ENCODE peak calls at places on chromosomes 6 and 20, in five cellular contexts. Z is tibial artery, P is DND-41, X is A549, V is GM23338. G is an unnamed sample.

GRCh38 chr20:57761413-57761734 is 51.6 kb upstream of the PMEPA1 start:
- DNase-seq in Z (no peak), P (no peak), X (no peak), V (no peak), G (no peak)

GRCh38 chr6:36671687-36672375 is 6.7 kb upstream of the CDKN1A start:
- DNase-seq in Z (no peak), P (no peak), X (no peak), V (no peak), G (no peak)

GRCh38 chr6:104322849-104323248 is 536.9 kb downstream of the HACE1 start:
- DNase-seq in Z (no peak), P (no peak), X (no peak), V (no peak), G (no peak)

GRCh38 chr20:40176442-40176841 is 512.6 kb downstream of the MAFB start:
- DNase-seq in Z (no peak), P (no peak), X (no peak), V (no peak), G (no peak)

GRCh38 chr20:54343073-54343472 is 132.3 kb upstream of the DOK5 start:
- DNase-seq in Z (no peak), P (no peak), X (no peak), V (no peak), G (no peak)

GRCh38 chr6:5361371-5361770 is 100.1 kb downstream of the FARS2 start:
- DNase-seq in Z (no peak), P (no peak), X (no peak), V (no peak), G (no peak)

GRCh38 chr6:147958683-147959082 is 384.0 kb upstream of the SASH1 start:
- DNase-seq in Z (no peak), P (no peak), X (no peak), V (no peak), G (no peak)

GRCh38 chr6:16974387-16974673 is 127.5 kb upstream of the STMND1 start:
- DNase-seq in Z (no peak), P (no peak), X (no peak), V (no peak), G (no peak)

GRCh38 chr20:51678041-51678697 is 90.0 kb downstream of the ATP9A start:
- DNase-seq in Z (no peak), P (no peak), X (no peak), V (peak; percentile 37), G (no peak)

GRCh38 chr6:93900142-93900541 is 480.8 kb upstream of the EPHA7 start:
- DNase-seq in Z (no peak), P (no peak), X (no peak), V (no peak), G (no peak)

GRCh38 chr20:51481311-51481997 is 61.1 kb downstream of the NFATC2 start:
- DNase-seq in Z (peak; percentile 49), P (no peak), X (no peak), V (no peak), G (peak; percentile 27)

GRCh38 chr6:31480574-31480973 is 17.4 kb upstream of the MICB start:
- DNase-seq in Z (no peak), P (no peak), X (no peak), V (no peak), G (no peak)
- TF ChIP-seq CTCF in Z (no peak), P (no peak), X (no peak), V (no peak), G (no peak)

DNA sequence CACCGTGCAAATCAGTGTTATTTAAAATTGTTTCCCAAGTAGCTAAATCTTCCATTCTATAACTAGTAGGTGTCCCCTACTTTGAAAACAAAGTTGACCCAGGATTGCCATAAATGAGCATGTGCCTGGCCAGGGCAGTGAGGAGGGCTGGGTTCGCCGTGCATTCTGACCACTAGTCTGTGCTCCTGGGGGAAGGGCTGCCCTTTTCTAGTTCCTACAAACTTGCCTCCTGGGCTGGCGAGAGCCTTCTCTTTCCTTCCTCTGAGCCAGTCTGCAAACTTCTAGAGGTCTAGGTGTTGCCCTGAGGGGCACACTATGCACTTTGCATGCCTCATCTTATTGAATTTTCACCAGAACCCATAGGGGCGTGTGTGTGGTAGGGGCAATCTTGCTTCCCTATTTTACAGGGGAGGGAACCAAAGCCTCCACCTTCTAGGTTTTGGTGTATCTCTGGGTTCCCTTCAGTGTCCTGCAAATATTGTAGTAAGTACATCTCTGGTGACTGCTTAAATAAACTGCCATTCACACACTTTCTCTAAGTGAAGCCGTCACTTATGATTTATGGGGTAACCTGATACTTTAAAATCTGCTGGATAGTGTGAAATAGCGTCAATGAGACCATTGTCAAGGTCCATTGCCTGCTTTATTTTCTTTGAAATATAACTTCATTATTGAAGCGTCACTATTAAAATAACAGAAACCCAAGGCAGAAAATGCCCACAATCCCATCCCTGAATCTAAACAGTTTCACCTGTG is 42.2 kb downstream of the CDH26 start:
- DNase-seq in Z (no peak), P (no peak), X (no peak), V (peak; percentile 15), G (no peak)
- H3K4me3 ChIP-seq in Z (no peak overlapping the region), P (no peak overlapping the region), X (no peak overlapping the region), V (no peak overlapping the region), G (no peak overlapping the region)

GRCh38 chr20:33210371-33210770 is 6.8 kb upstream of the BPIFA3 start:
- DNase-seq in Z (no peak), P (no peak), X (no peak), V (no peak), G (no peak)

GRCh38 chr20:33209789-33210188 is 7.4 kb upstream of the BPIFA3 start:
- DNase-seq in Z (peak; percentile 61), P (peak; percentile 68), X (peak; percentile 43), V (peak; percentile 93), G (no peak)

GRCh38 chr20:33217052-33217451 is at the start of gene BPIFA3:
- DNase-seq in Z (peak; percentile 25), P (no peak), X (no peak), V (no peak), G (no peak)

GRCh38 chr20:33211817-33212424 is 5.2 kb upstream of the BPIFA3 start:
- DNase-seq in Z (peak; percentile 39), P (peak; percentile 48), X (peak; percentile 84), V (peak; percentile 93), G (no peak)
- TF ChIP-seq CTCF in Z (no peak), P (peak; percentile 65), X (peak; percentile 55), V (peak; percentile 69), G (peak; percentile 65)

GRCh38 chr20:23032679-23033078 is 2.4 kb upstream of the SSTR4 start:
- DNase-seq in Z (no peak), P (peak; percentile 60), X (no peak), V (no peak), G (no peak)
- H3K4me3 ChIP-seq in Z (no peak overlapping the region), P (no peak overlapping the region), X (no peak overlapping the region), V (no peak overlapping the region), G (no peak overlapping the region)

DNA sequence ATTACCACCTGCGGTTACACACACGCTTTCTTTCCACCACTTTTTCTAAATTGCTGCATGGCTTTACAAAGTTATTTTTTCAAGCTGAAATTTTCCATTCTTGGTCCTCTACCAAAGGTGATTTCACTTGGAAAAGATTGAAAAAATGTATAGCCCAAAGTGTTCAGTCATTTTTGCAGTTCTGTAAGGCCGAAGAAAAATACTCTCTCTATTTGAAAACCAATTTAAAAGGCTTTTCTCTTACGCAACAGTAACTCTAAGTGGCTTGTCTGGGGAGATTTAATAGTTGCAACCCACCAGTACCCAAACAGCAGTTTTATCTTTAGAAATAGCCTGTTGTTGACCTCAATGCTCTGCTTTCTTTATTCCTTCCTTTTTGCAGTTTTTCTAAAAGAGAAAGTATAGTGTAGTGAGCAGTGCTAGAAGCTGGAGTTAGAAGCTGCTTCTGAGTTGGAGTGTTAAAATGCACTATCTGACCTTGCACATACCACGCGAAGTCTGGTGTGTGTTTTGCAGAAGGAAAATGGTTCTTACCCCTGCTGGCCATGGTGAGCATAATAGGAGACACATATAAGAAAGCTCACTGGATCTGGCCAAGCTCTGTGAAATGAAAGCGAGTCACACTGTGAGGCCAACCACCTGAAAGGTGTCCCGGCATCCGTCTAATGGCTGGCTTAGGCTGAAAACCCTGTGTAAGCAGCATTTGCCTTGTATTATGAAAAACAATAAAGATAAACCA is 271.6 kb upstream of the PRND start:
- DNase-seq in Z (no peak), P (no peak), X (peak; percentile 55), V (peak; percentile 25), G (no peak)
- TF ChIP-seq CTCF in Z (peak; percentile 18), P (no peak), X (no peak), V (peak; percentile 26), G (no peak)

DNA sequence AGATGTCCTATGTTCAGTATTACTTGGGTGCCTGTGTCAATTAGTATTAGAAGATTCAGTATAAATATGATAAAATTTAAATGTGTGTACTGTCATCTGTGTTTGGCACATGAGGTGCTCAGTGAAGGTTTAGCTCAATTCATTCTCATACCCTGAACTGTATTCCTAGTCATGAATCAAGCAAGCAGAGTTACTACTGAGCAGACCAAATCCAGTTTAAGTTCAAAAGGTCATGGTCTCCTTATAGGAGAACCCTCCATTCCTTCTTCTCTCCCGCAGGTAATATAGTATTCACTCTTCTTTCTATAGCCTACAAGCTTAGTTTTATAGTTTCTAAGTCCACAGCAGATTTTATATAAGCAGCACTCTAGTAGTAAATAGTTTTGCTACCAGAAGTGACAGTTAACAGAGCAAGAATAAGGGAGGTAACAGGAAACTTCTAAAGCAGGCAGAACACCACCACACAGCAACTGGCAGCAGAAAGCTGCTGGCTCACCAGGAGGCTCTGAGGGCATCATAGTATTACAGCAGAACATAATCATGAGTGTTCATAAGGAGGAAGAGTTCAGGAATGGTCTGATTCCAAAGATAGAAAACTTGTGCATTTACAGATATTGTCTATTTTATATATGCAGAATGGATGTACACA is 133.2 kb downstream of the SLC16A10 start:
- DNase-seq in Z (no peak), P (no peak), X (no peak), V (no peak), G (no peak)
- H3K4me3 ChIP-seq in Z (no peak overlapping the region), P (no peak overlapping the region), X (no peak overlapping the region), V (no peak overlapping the region), G (no peak overlapping the region)

GRCh38 chr6:158770533-158770932 is 48.6 kb downstream of the EZR start:
- DNase-seq in Z (peak; percentile 41), P (no peak), X (no peak), V (no peak), G (no peak)

GRCh38 chr6:158769228-158769627 is 49.9 kb downstream of the EZR start:
- DNase-seq in Z (peak; percentile 56), P (no peak), X (no peak), V (no peak), G (no peak)

GRCh38 chr6:158770948-158771347 is 48.2 kb downstream of the EZR start:
- DNase-seq in Z (peak; percentile 47), P (no peak), X (no peak), V (no peak), G (no peak)

GRCh38 chr6:158768396-158768795 is 50.8 kb downstream of the EZR start:
- DNase-seq in Z (no peak), P (no peak), X (no peak), V (no peak), G (no peak)

DNA sequence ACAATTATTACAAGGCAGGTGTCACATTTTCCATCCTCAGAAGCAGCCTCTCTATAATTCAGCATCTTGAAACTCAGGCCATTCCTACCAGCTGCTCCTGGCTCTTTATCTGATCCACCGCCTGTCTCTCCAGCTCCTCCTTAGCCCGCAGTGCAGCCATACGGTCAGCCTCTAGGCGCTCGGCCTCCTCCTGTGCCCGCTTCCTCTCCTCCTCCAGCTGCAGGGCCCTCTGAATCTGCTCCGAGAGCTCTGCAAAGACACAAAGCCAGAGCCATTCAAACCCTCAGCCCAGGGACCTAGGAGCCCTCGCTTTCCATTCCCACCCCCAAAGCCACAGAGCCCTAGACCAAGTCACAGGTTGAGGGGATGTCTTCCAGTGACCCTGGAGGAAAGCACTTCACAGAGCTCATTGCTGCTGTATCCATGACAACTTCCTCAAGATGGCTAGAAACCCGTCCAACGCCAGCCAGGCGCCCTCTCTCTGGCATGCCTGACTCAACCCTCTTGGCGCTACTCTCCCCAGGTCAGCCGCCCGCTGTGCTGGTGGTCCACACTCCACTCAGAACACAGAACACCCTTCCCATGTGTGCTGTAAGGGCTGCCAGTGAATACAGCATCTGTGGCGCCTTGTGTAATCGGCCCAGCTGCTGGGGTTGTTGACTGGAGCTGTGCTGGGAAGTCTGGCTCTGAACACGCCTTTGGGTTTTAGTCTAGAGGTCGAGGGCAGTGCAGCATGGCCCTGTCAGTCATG is 49.3 kb downstream of the EZR start:
- DNase-seq in Z (peak; percentile 52), P (no peak), X (no peak), V (no peak), G (no peak)
- TF ChIP-seq CTCF in Z (no peak), P (no peak), X (no peak), V (no peak), G (no peak)

G was measured in GM12864.